ENCODE peak calls at places on chromosome 1, in five cellular contexts. V is HepG2, W is NT2/D1, D is H1, K is GM12878. O is an unnamed sample.

GRCh38 chr1:101033017-101033416 is 7.4 kb upstream of the DPH5 start:
- DNase-seq in D (no peak), W (no peak), K (no peak), V (no peak), O (no peak)

GRCh38 chr1:2346691-2347408 is 44.5 kb downstream of the MORN1 start:
- DNase-seq in V (no peak), W (no peak), D (no peak), K (no peak), O (no peak)

GRCh38 chr1:26288311-26288941 is 8.5 kb downstream of the SH3BGRL3 start:
- DNase-seq in W (no peak), K (no peak), D (no peak), V (no peak), O (no peak)

GRCh38 chr1:64246294-64246917 is 43.0 kb downstream of the UBE2U start:
- DNase-seq in D (no peak), W (no peak), V (peak; percentile 25), K (no peak), O (no peak)

GRCh38 chr1:148289647-148290046 is 137.6 kb upstream of the NBPF11 start:
- DNase-seq in W (no peak), K (no peak), D (no peak), V (no peak), O (no peak)

GRCh38 chr1:905811-906531 is 17.8 kb upstream of the SAMD11 start:
- DNase-seq in W (no peak), V (no peak), D (no peak), K (no peak), O (no peak)

GRCh38 chr1:201213106-201213770 is 22.6 kb downstream of the IGFN1 start:
- DNase-seq in K (no peak), D (no peak), W (no peak), V (no peak), O (no peak)

GRCh38 chr1:219159946-219160645 is 13.6 kb upstream of the LYPLAL1 start:
- DNase-seq in V (no peak), K (no peak), D (no peak), W (no peak), O (no peak)

GRCh38 chr1:22975694-22976093 is 3.0 kb upstream of the LACTBL1 start:
- DNase-seq in W (no peak), V (no peak), K (no peak), D (no peak), O (no peak)

GRCh38 chr1:52346653-52347052 is 19.4 kb downstream of the CC2D1B start:
- DNase-seq in W (no peak), K (no peak), V (no peak), D (no peak), O (no peak)

GRCh38 chr1:239619190-239619589 is 232.8 kb downstream of the CHRM3 start:
- DNase-seq in K (no peak), D (no peak), V (no peak), W (no peak), O (no peak)

GRCh38 chr1:113488576-113489177 is 98.4 kb downstream of the MAGI3 start:
- DNase-seq in W (no peak), V (peak; percentile 13), K (no peak), D (peak; percentile 19), O (no peak)

GRCh38 chr1:32736812-32737791 is 34.5 kb upstream of the SYNC start:
- DNase-seq in D (peak; percentile 84), K (no peak), W (peak; percentile 99), V (peak; percentile 85), O (no peak)

GRCh38 chr1:23838401-23838866 is 13.2 kb upstream of the HMGCL start:
- DNase-seq in W (no peak), K (peak; percentile 28), D (no peak), V (peak; percentile 45), O (peak; percentile 71)

GRCh38 chr1:155131285-155131684 is 3.6 kb downstream of the EFNA1 start:
- DNase-seq in W (no peak), V (no peak), K (no peak), D (no peak), O (no peak)

GRCh38 chr1:208134491-208134890 is 109.7 kb downstream of the PLXNA2 start:
- DNase-seq in D (no peak), V (no peak), K (no peak), W (no peak), O (no peak)

GRCh38 chr1:69252696-69253095 is 315.0 kb upstream of the LRRC7 start:
- DNase-seq in V (no peak), W (no peak), K (no peak), D (no peak), O (no peak)

GRCh38 chr1:150550222-150551048 is 1.2 kb downstream of the ADAMTSL4 start:
- DNase-seq in V (no peak), D (no peak), K (no peak), W (no peak), O (no peak)

GRCh38 chr1:76868916-76869315 is 1.6 kb downstream of the ST6GALNAC5 start:
- DNase-seq in W (no peak), K (no peak), V (no peak), D (no peak), O (no peak)

GRCh38 chr1:241774017-241774416 is 74.0 kb upstream of the EXO1 start:
- DNase-seq in V (no peak), W (no peak), D (no peak), K (no peak), O (no peak)

GRCh38 chr1:14113841-14114567 is 414.0 kb downstream of the PRDM2 start:
- DNase-seq in D (peak; percentile 59), K (no peak), W (peak; percentile 60), V (no peak), O (peak; percentile 48)

GRCh38 chr1:189237008-189237407 is 1240.7 kb downstream of the BRINP3 start:
- DNase-seq in D (no peak), W (no peak), K (no peak), V (no peak), O (no peak)

GRCh38 chr1:208921259-208921658 is 662.3 kb upstream of the CAMK1G start:
- DNase-seq in V (no peak), W (no peak), K (no peak), D (no peak), O (no peak)

GRCh38 chr1:223726380-223727001 is 14.2 kb downstream of the CAPN2 start:
- DNase-seq in D (no peak), K (peak; percentile 83), V (no peak), W (peak; percentile 95), O (no peak)

GRCh38 chr1:27166351-27166802 is 11.5 kb upstream of the SLC9A1 start:
- DNase-seq in K (no peak), V (no peak), D (no peak), W (no peak), O (no peak)

GRCh38 chr1:47579809-47580208 is 142.0 kb downstream of the FOXD2 start:
- DNase-seq in D (no peak), K (no peak), W (no peak), V (no peak), O (no peak)

GRCh38 chr1:912740-913301 is 10.9 kb upstream of the SAMD11 start:
- DNase-seq in K (no peak), D (no peak), V (peak; percentile 56), W (no peak), O (no peak)

GRCh38 chr1:201546093-201546492 is 7.2 kb downstream of the NAV1 start:
- DNase-seq in D (no peak), W (no peak), K (peak; percentile 11), V (no peak), O (no peak)

GRCh38 chr1:151562661-151563060 is 22.6 kb downstream of the TUFT1 start:
- DNase-seq in V (no peak), W (no peak), K (no peak), D (no peak), O (no peak)

GRCh38 chr1:213931804-213932203 is 56.0 kb upstream of the PROX1 start:
- DNase-seq in V (no peak), K (no peak), W (peak; percentile 56), D (peak; percentile 13), O (peak; percentile 57)

GRCh38 chr1:226388131-226388530 is 19.8 kb downstream of the PARP1 start:
- DNase-seq in W (no peak), K (no peak), D (no peak), V (no peak), O (no peak)

GRCh38 chr1:226384040-226384439 is 23.9 kb downstream of the PARP1 start:
- DNase-seq in K (no peak), W (no peak), D (no peak), V (no peak), O (no peak)

GRCh38 chr1:226382030-226382429 is 25.9 kb downstream of the PARP1 start:
- DNase-seq in W (no peak), K (no peak), D (no peak), V (no peak), O (no peak)

GRCh38 chr1:226381226-226381998 is 26.5 kb downstream of the PARP1 start:
- DNase-seq in K (no peak), W (no peak), D (no peak), V (no peak), O (no peak)

DNA sequence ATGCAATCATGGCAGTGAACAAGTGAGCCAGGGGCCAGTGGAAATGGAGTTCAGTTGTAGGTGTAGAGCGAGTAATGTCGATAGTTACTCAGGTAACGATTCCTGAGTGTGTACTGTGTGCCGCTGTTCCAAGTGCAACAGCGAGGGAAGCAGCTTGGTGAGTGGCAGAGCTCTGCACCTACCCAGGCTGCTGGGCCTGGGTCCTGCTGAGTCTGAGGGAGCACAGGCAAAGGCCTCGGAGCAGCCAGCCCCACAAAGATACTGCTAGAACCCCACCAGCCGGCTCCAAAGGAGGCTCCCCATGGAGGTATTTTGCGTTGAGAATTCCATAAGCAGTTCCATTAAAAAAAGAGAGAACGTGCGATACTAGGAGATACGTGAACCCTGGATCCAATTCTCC is 23.2 kb downstream of the PARP1 start:
- DNase-seq in V (no peak), W (no peak), K (no peak), D (no peak), O (no peak)
- TF ChIP-seq SUZ12 in V (no peak), W (no peak), K (no peak), D (no peak), O (no peak)

GRCh38 chr1:99535470-99536164 is 110.3 kb upstream of the PALMD start:
- DNase-seq in K (no peak), D (no peak), V (no peak), W (no peak), O (no peak)
- TF ChIP-seq SUZ12 in K (no peak), D (no peak), V (no peak), W (no peak), O (no peak)

DNA sequence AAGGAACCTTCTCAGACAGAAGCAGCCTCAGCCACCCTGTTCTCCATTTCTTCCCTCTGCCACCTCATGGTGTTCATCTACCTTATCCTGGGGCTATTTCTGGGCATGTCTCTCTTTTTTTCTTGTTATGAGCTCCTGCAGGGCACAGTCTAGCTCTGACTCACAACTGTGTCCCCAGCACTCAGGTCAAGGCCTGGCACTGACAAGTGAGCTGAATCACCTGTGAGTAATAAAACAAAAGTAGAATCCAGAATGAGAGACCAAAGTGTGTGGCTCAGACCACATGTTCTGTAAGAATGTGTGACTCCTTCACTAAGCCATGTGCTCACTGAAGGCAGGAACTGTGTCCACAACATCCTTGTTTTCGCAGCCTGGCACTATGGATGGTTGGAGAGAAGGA is 23.2 kb downstream of the C1orf94 start:
- DNase-seq in D (no peak), V (peak; percentile 2), K (no peak), W (no peak), O (no peak)
- TF ChIP-seq SUZ12 in D (no peak), V (no peak), K (no peak), W (no peak), O (no peak)

DNA sequence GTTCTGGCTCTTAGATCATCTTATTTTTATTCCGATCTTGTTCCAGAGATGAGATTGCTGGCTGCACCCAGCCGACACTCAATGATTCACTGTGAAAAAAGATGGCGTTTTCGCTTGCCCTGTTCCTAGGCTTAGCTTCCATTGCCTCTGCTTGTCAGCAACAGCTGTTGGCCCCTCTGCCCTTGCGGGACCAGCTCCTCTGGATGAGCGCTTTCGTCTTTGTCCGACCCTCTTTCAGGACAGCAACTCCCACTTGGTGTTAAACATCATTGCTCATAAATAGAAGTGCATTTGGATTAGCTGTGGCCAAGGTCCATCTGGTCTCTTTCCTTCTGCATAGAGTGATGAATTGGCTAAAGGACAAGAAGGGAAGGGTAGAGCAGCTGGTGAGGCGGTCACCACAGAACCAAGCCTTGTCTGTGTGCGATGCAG is 43.5 kb upstream of the SCCPDH start:
- DNase-seq in D (no peak), V (no peak), W (no peak), K (no peak), O (no peak)
- TF ChIP-seq SUZ12 in D (no peak), V (no peak), W (no peak), K (no peak), O (no peak)

O was measured in HEK293T.